ENCODE peak calls at places on chromosomes 4 and X, in six cellular contexts. O, T, Y, J, N and K are unnamed samples.

GRCh38 chrX:97616883-97617510 is 733.3 kb downstream of the RPA4 start:
- DNase-seq in O (peak), T (peak), Y (no peak), J (peak), N (peak), K (no peak)

GRCh38 chrX:128020701-128021100 is 31.5 kb downstream of the ACTRT1 start:
- DNase-seq in O (peak), T (peak), Y (no peak), J (peak), N (peak), K (no peak)

GRCh38 chrX:15356444-15356843 is 21.1 kb upstream of the PIGA start:
- DNase-seq in O (peak), T (peak), Y (no peak), J (no peak), N (no peak), K (no peak)

GRCh38 chrX:68146054-68146453 is 287.2 kb downstream of the OPHN1 start:
- DNase-seq in O (peak), T (peak), Y (no peak), J (peak), N (peak), K (no peak)

GRCh38 chrX:133448512-133449076 is 33.3 kb upstream of the GPC4 start:
- DNase-seq in O (no peak), T (peak), Y (no peak), J (peak), N (no peak), K (no peak)

GRCh38 chr4:165131247-165131832 is 18.7 kb upstream of the TMEM192 start:
- DNase-seq in O (peak), T (peak), Y (peak), J (peak), N (peak), K (peak)

GRCh38 chr4:1193206-1194027 is 21.0 kb upstream of the SPON2 start:
- DNase-seq in O (no peak), T (no peak), Y (no peak), J (no peak), N (no peak), K (no peak)

GRCh38 chr4:10092481-10093272 is 23.9 kb downstream of the WDR1 start:
- DNase-seq in O (no peak), T (no peak), Y (no peak), J (no peak), N (no peak), K (no peak)

GRCh38 chrX:154775611-154776349 is 13.1 kb downstream of the DKC1 start:
- DNase-seq in O (peak), T (no peak), Y (no peak), J (peak), N (no peak), K (no peak)

GRCh38 chr4:118270492-118270891 is 82.3 kb downstream of the PRSS12 start:
- DNase-seq in O (peak), T (peak), Y (no peak), J (peak), N (peak), K (peak)

GRCh38 chr4:90051999-90052398 is 75.2 kb upstream of the CCSER1 start:
- DNase-seq in O (no peak), T (no peak), Y (no peak), J (no peak), N (no peak), K (no peak)

GRCh38 chr4:76090241-76090691 is 15.8 kb downstream of the ART3 start:
- DNase-seq in O (peak), T (peak), Y (no peak), J (peak), N (peak), K (no peak)

GRCh38 chr4:182827981-182828677 is 89.1 kb downstream of the DCTD start:
- DNase-seq in O (no peak), T (no peak), Y (no peak), J (no peak), N (no peak), K (no peak)

GRCh38 chr4:153468587-153468986 is 2.4 kb downstream of the TMEM131L start:
- DNase-seq in O (no peak), T (no peak), Y (no peak), J (no peak), N (no peak), K (no peak)

GRCh38 chrX:151505796-151506195 is 57.7 kb upstream of the PASD1 start:
- DNase-seq in O (no peak), T (no peak), Y (peak), J (peak), N (peak), K (no peak)

GRCh38 chr4:183175631-183176232 is 76.7 kb downstream of the WWC2 start:
- DNase-seq in O (peak), T (no peak), Y (no peak), J (no peak), N (peak), K (no peak)

GRCh38 chrX:291411-291901 is 10.3 kb downstream of the PLCXD1 start:
- DNase-seq in O (no peak), T (no peak), Y (no peak), J (no peak), N (no peak), K (no peak)

GRCh38 chr4:132998585-132999230 is 150.4 kb upstream of the PCDH10 start:
- DNase-seq in O (no peak), T (no peak), Y (no peak), J (no peak), N (no peak), K (no peak)

GRCh38 chr4:945274-946102 is 13.2 kb downstream of the TMEM175 start:
- DNase-seq in O (no peak), T (peak), Y (peak), J (peak), N (no peak), K (peak)

GRCh38 chr4:61740950-61741638 is 541.0 kb downstream of the ADGRL3 start:
- DNase-seq in O (no peak), T (peak), Y (no peak), J (peak), N (no peak), K (no peak)

GRCh38 chr4:3643518-3644433 is 111.6 kb upstream of the LRPAP1 start:
- DNase-seq in O (no peak), T (no peak), Y (no peak), J (no peak), N (no peak), K (no peak)

GRCh38 chr4:7335363-7336066 is 99.2 kb downstream of the PSAPL1 start:
- DNase-seq in O (peak), T (peak), Y (peak), J (peak), N (peak), K (peak)

GRCh38 chr4:146273204-146273901 is 59.0 kb downstream of the REELD1 start:
- DNase-seq in O (no peak), T (no peak), Y (no peak), J (no peak), N (no peak), K (no peak)

GRCh38 chr4:1265351-1265750 is 16.4 kb upstream of the CTBP1 start:
- DNase-seq in O (no peak), T (no peak), Y (no peak), J (no peak), N (no peak), K (no peak)

GRCh38 chr4:6502147-6502546 is 29.7 kb upstream of the PPP2R2C start:
- DNase-seq in O (no peak), T (no peak), Y (peak), J (no peak), N (no peak), K (no peak)

GRCh38 chr4:110088670-110089069 is 109.7 kb downstream of the ELOVL6 start:
- DNase-seq in O (peak), T (peak), Y (no peak), J (peak), N (no peak), K (no peak)

GRCh38 chr4:7238300-7238960 is 46.1 kb downstream of the SORCS2 start:
- DNase-seq in O (no peak), T (no peak), Y (peak), J (peak), N (no peak), K (no peak)

GRCh38 chr4:158667651-158668198 is 4.0 kb downstream of the C4orf46 start:
- DNase-seq in O (peak), T (peak), Y (no peak), J (peak), N (peak), K (no peak)

GRCh38 chr4:7160951-7161440 is 31.3 kb upstream of the SORCS2 start:
- DNase-seq in O (no peak), T (no peak), Y (no peak), J (no peak), N (no peak), K (no peak)

GRCh38 chr4:1569461-1570151 is 114.5 kb downstream of the FAM53A start:
- DNase-seq in O (no peak), T (no peak), Y (no peak), J (no peak), N (no peak), K (no peak)

GRCh38 chrX:119763175-119763574 is 4.8 kb downstream of the SOWAHD start:
- DNase-seq in O (peak), T (peak), Y (no peak), J (peak), N (no peak), K (no peak)

GRCh38 chr4:8151165-8151650 is 7.4 kb downstream of the ABLIM2 start:
- DNase-seq in O (no peak), T (no peak), Y (no peak), J (no peak), N (no peak), K (no peak)

GRCh38 chrX:103685396-103685795 is 1.1 kb downstream of the MORF4L2 start:
- DNase-seq in O (no peak), T (peak), Y (no peak), J (no peak), N (no peak), K (no peak)

GRCh38 chr4:54992266-54992665 is 133.1 kb downstream of the KDR start:
- DNase-seq in O (no peak), T (peak), Y (no peak), J (no peak), N (no peak), K (no peak)

GRCh38 chr4:54988655-54989054 is 136.7 kb downstream of the KDR start:
- DNase-seq in O (no peak), T (no peak), Y (no peak), J (no peak), N (no peak), K (no peak)

GRCh38 chr4:54986095-54986846 is 139.1 kb downstream of the KDR start:
- DNase-seq in O (no peak), T (no peak), Y (peak), J (peak), N (no peak), K (no peak)
- H3K18ac ChIP-seq in O (no peak), T (no peak), Y (peak), J (no peak), N (no peak), K (peak)

DNA sequence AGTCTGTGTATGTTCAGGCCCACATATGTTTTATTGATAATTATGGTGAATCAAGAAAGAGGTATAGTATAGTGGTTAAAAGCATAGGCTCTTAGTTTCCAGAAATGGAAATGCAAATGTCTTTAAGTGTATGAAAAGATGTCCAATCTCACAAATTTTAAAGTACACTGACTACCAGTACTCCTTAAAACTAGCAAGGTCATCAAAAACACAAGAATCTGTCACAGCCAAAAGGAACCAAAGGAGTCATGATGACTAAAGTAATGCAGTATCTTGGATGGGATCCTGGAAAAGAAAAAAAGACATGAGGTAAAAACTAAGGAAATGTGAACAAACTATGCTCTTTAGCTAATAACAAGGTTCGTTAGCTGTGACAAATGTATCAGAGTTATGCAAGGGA is 659 bp upstream of the RBM41 start:
- DNase-seq in O (no peak), T (no peak), Y (no peak), J (no peak), N (no peak), K (no peak)
- H3K4me3 ChIP-seq in O (peak), T (no peak), Y (no peak), J (no peak), N (no peak), K (no peak)

GRCh38 chrX:96405842-96406241 is 278.8 kb upstream of the DIAPH2 start:
- DNase-seq in O (no peak), T (no peak), Y (no peak), J (no peak), N (no peak), K (no peak)
- H3K18ac ChIP-seq in O (no peak), T (no peak), Y (no peak), J (no peak), N (no peak), K (no peak)

DNA sequence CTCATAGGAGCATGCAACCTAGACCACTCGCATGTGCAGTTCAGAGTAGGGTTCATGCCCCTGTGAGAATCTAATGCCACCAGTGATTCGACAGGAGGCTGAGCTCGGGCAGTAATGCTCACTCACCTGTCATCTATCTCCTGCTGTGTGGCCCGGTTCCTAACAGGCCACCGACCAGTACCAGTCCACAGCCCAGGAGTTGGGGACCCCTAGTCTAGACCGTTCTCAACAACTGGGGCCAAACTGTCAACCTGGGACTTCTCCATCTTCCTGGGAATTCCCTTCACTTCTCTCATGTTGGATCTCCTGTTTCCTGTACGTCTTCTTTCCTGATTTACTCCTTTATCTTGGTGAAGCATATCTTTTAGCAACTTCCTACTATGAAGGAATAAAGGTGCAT is 79.4 kb upstream of the HELT start:
- DNase-seq in O (no peak), T (no peak), Y (peak), J (no peak), N (no peak), K (no peak)
- H3K4me3 ChIP-seq in O (no peak), T (no peak), Y (no peak), J (no peak), N (no peak), K (no peak)

DNA sequence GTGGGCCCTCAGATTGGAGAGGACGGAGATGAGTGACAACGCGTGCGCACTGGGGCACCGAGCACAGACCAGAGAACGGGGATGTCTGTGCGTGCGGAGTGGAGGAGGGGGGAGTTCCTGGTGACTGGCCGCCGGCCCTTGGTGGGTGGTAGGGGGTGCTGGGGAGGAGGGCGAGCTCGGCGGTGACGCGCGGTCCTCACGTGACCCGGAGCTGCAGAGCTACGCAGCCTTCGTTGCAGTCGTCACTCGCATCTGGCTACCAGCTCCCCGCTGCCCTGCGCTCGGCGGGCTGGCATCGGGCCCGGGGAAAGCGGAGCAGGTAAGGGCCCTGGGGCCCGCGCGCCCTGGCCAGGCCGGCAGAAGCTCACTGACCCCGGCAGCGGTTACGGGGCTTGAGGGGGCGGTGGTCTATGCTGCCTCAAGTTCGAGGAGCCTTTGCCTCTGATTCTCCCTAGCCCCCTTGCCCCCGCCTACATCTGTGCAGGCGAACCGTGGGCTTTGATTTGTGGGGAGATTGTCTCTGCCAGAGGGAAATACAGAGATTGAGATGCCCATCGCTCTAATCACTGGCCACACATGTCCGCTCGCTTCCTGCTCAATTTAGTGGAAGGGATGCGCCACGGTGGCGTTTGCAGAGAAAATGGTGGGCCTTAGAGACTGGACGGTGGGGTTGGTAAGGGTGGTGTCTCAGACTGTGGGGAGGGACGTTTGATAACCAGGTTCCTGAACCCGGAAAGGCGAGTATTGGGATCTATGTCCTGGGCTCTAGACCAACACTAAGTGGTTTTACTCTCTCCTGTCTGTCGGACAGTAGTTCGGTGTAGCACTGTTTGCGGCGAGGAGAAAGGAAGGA is at the start of gene ARMCX4:
- DNase-seq in O (peak), T (peak), Y (peak), J (peak), N (no peak), K (peak)
- H3K18ac ChIP-seq in O (peak), T (peak), Y (no peak), J (no peak), N (peak), K (peak)

DNA sequence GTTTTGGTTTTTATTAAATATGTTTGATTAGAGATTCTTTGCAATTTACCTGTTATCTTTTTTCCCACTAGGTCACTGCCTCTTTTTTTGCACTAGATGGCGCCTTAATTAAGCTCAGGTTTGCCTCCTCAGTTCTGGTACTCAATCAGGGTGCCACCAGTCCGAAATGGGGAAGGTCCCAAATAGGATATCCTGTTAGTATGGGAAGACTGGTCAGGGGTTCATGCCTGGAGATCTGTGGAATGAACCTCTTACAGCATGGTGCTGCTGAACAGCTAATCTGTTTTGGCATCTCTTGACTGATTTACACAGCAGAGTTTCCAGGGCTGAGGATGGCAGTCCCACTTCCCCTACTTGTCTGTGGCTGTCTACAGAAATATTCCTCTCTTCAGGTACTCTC is 24.2 kb upstream of the VSIG1 start:
- DNase-seq in O (peak), T (no peak), Y (no peak), J (peak), N (peak), K (no peak)
- H3K4me3 ChIP-seq in O (no peak), T (no peak), Y (no peak), J (no peak), N (no peak), K (no peak)

DNA sequence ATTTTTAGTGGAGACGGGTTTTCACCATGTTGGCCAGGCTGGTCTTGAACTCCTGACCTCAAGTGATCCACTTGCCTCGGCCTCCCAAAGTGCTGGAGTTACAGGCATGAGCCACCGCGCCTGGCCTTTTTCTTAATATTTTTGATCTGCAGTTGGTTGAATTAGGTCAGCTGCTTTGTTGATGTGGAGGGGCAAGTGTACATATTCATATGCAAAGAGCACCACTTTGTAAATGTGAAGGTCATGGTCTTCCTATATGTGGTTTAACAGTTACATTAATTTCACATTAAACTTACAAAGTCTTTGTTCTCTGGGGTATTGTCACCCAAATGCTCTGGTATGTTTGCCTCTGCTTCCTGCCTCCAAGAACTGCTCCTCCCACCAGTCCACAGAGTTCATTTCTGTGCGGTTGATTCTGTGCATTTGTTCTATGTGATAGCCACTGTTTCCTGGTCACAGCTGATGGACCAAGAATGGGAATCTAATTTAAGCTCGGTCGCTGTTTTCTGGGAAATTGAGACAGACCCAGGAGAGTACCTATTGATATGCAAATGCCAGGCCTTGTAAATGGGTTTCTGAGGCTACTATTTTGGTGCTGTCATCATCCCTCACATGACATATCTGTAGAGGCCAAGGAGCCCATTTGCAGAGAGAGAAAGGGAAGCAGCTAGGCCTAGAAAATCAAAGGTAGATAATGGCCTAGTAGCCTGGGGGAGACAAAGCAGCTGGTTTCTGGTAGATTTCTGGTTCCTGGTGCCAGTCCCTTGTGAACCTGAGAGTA is 27.0 kb upstream of the HPSE start:
- DNase-seq in O (no peak), T (no peak), Y (peak), J (peak), N (no peak), K (no peak)
- H3K18ac ChIP-seq in O (no peak), T (no peak), Y (no peak), J (no peak), N (no peak), K (no peak)

DNA sequence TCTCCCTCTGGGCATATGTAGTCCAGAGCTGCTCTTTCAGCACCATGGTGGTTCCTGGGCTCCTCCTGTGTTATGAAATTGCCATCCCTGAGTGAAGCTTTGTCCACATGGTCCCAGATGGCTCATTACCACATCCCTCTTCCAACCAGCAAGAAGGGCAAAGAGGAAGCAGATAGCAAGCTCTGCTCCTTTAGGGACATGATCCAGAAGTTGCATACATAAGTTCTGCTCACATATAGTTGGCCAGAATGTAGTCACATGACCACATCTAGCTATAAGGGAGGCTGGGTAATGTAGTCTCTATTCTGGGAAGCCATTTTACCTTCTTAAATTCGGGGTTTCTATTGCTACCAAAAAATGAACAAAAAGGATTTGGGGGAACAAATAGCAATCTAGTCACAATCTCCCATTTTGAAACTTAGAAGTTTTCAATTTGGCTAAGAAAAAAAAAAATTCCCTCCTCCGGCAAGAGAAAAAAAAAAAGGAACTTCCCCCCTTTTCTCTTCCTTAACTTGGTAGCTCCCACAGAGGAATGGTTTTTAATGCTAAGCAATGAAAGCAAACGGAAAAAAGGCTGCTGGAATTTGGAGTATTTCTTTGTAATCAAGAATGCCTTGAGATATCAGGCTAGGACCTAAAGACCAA is 88.2 kb upstream of the USP9X start:
- DNase-seq in O (peak), T (peak), Y (no peak), J (peak), N (peak), K (peak)
- H3K4me3 ChIP-seq in O (no peak), T (no peak), Y (no peak), J (no peak), N (no peak), K (no peak)